ENCODE peak calls at places on chromosomes 7 and 10, in nine cellular contexts. One of them, this sample, is unnamed.
A peak's percentile ranks its signal among the peaks of the same experiment; 100 is the strongest.

GRCh38 chr10:12943425-12943824 is 58.1 kb downstream of the CCDC3 start:
- DNase-seq in sigmoid colon: no peak
- DNase-seq in AG10803: no peak
- DNase-seq in astrocyte: no peak
- DNase-seq in ovary: no peak
- DNase-seq in A549: no peak
- DNase-seq in tibial nerve: no peak
- DNase-seq in fibroblast of mammary gland: no peak
- DNase-seq in astrocyte of the spinal cord: no peak
- DNase-seq in this sample: peak; percentile 21

GRCh38 chr7:48637382-48637781 is 287.0 kb upstream of the CDC14C start:
- DNase-seq in sigmoid colon: no peak
- DNase-seq in AG10803: no peak
- DNase-seq in astrocyte: peak; percentile 31
- DNase-seq in ovary: no peak
- DNase-seq in A549: no peak
- DNase-seq in tibial nerve: no peak
- DNase-seq in fibroblast of mammary gland: peak; percentile 1
- DNase-seq in astrocyte of the spinal cord: peak; percentile 49
- DNase-seq in this sample: no peak

GRCh38 chr7:151664268-151664667 is 144.6 kb upstream of the RHEB start:
- DNase-seq in sigmoid colon: no peak
- DNase-seq in AG10803: no peak
- DNase-seq in astrocyte: no peak
- DNase-seq in ovary: no peak
- DNase-seq in A549: no peak
- DNase-seq in tibial nerve: no peak
- DNase-seq in fibroblast of mammary gland: no peak
- DNase-seq in astrocyte of the spinal cord: no peak
- DNase-seq in this sample: no peak

GRCh38 chr7:78443811-78444210 is 645.2 kb downstream of the PHTF2 start:
- DNase-seq in sigmoid colon: no peak
- DNase-seq in AG10803: no peak
- DNase-seq in astrocyte: no peak
- DNase-seq in ovary: no peak
- DNase-seq in A549: no peak
- DNase-seq in tibial nerve: no peak
- DNase-seq in fibroblast of mammary gland: no peak
- DNase-seq in astrocyte of the spinal cord: no peak
- DNase-seq in this sample: no peak

GRCh38 chr7:1025747-1026581 is 18.4 kb upstream of the GPR146 start:
- DNase-seq in sigmoid colon: no peak
- DNase-seq in AG10803: no peak
- DNase-seq in astrocyte: no peak
- DNase-seq in ovary: no peak
- DNase-seq in A549: no peak
- DNase-seq in tibial nerve: no peak
- DNase-seq in fibroblast of mammary gland: no peak
- DNase-seq in astrocyte of the spinal cord: no peak
- DNase-seq in this sample: no peak

GRCh38 chr10:129244757-129245156 is 222.3 kb upstream of the MGMT start:
- DNase-seq in sigmoid colon: no peak
- DNase-seq in AG10803: no peak
- DNase-seq in astrocyte: no peak
- DNase-seq in ovary: no peak
- DNase-seq in A549: no peak
- DNase-seq in tibial nerve: no peak
- DNase-seq in fibroblast of mammary gland: no peak
- DNase-seq in astrocyte of the spinal cord: no peak
- DNase-seq in this sample: no peak

GRCh38 chr7:124643196-124643850 is 122.3 kb downstream of the GPR37 start:
- DNase-seq in sigmoid colon: no peak
- DNase-seq in AG10803: no peak
- DNase-seq in astrocyte: no peak
- DNase-seq in ovary: no peak
- DNase-seq in A549: no peak
- DNase-seq in tibial nerve: no peak
- DNase-seq in fibroblast of mammary gland: no peak
- DNase-seq in astrocyte of the spinal cord: no peak
- DNase-seq in this sample: no peak

GRCh38 chr7:66306243-66306642 is 101.1 kb downstream of the TPST1 start:
- DNase-seq in sigmoid colon: no peak
- DNase-seq in AG10803: no peak
- DNase-seq in astrocyte: no peak
- DNase-seq in ovary: no peak
- DNase-seq in A549: no peak
- DNase-seq in tibial nerve: no peak
- DNase-seq in fibroblast of mammary gland: no peak
- DNase-seq in astrocyte of the spinal cord: no peak
- DNase-seq in this sample: no peak

GRCh38 chr7:131827421-131827820 is 271.0 kb upstream of the PODXL start:
- DNase-seq in sigmoid colon: no peak
- DNase-seq in AG10803: no peak
- DNase-seq in astrocyte: peak; percentile 30
- DNase-seq in ovary: no peak
- DNase-seq in A549: no peak
- DNase-seq in tibial nerve: no peak
- DNase-seq in fibroblast of mammary gland: no peak
- DNase-seq in astrocyte of the spinal cord: peak; percentile 2
- DNase-seq in this sample: no peak

GRCh38 chr7:31100445-31100844 is 48.3 kb downstream of the ADCYAP1R1 start:
- DNase-seq in sigmoid colon: no peak
- DNase-seq in AG10803: peak; percentile 10
- DNase-seq in astrocyte: peak; percentile 37
- DNase-seq in ovary: no peak
- DNase-seq in A549: no peak
- DNase-seq in tibial nerve: no peak
- DNase-seq in fibroblast of mammary gland: peak; percentile 71
- DNase-seq in astrocyte of the spinal cord: peak; percentile 30
- DNase-seq in this sample: peak; percentile 30

GRCh38 chr10:7818295-7819125 is at the start of gene TAF3:
- DNase-seq in sigmoid colon: peak; percentile 96
- DNase-seq in AG10803: peak; percentile 82
- DNase-seq in astrocyte: peak; percentile 66
- DNase-seq in ovary: peak; percentile 89
- DNase-seq in A549: peak; percentile 49
- DNase-seq in tibial nerve: peak; percentile 84
- DNase-seq in fibroblast of mammary gland: peak; percentile 80
- DNase-seq in astrocyte of the spinal cord: peak; percentile 86
- DNase-seq in this sample: peak; percentile 96

GRCh38 chr10:79376751-79377556 is 29.7 kb downstream of the PPIF start:
- DNase-seq in sigmoid colon: peak; percentile 51
- DNase-seq in AG10803: no peak
- DNase-seq in astrocyte: no peak
- DNase-seq in ovary: no peak
- DNase-seq in A549: no peak
- DNase-seq in tibial nerve: no peak
- DNase-seq in fibroblast of mammary gland: no peak
- DNase-seq in astrocyte of the spinal cord: no peak
- DNase-seq in this sample: peak; percentile 75

GRCh38 chr7:113582471-113582870 is 336.3 kb downstream of the PPP1R3A start:
- DNase-seq in sigmoid colon: no peak
- DNase-seq in AG10803: no peak
- DNase-seq in astrocyte: peak; percentile 54
- DNase-seq in ovary: no peak
- DNase-seq in A549: no peak
- DNase-seq in tibial nerve: no peak
- DNase-seq in fibroblast of mammary gland: peak; percentile 15
- DNase-seq in astrocyte of the spinal cord: peak; percentile 54
- DNase-seq in this sample: no peak

GRCh38 chr10:123649672-123650071 is 16.5 kb upstream of the GPR26 start:
- DNase-seq in sigmoid colon: no peak
- DNase-seq in AG10803: no peak
- DNase-seq in astrocyte: no peak
- DNase-seq in ovary: no peak
- DNase-seq in A549: no peak
- DNase-seq in tibial nerve: no peak
- DNase-seq in fibroblast of mammary gland: no peak
- DNase-seq in astrocyte of the spinal cord: no peak
- DNase-seq in this sample: peak; percentile 57

GRCh38 chr7:20647051-20647450 is 31.6 kb downstream of the ABCB5 start:
- DNase-seq in sigmoid colon: no peak
- DNase-seq in AG10803: no peak
- DNase-seq in astrocyte: peak; percentile 52
- DNase-seq in ovary: no peak
- DNase-seq in A549: no peak
- DNase-seq in tibial nerve: peak; percentile 8
- DNase-seq in fibroblast of mammary gland: peak; percentile 4
- DNase-seq in astrocyte of the spinal cord: peak; percentile 74
- DNase-seq in this sample: no peak

GRCh38 chr7:20653636-20654035 is 38.2 kb downstream of the ABCB5 start:
- DNase-seq in sigmoid colon: no peak
- DNase-seq in AG10803: no peak
- DNase-seq in astrocyte: no peak
- DNase-seq in ovary: no peak
- DNase-seq in A549: no peak
- DNase-seq in tibial nerve: no peak
- DNase-seq in fibroblast of mammary gland: no peak
- DNase-seq in astrocyte of the spinal cord: no peak
- DNase-seq in this sample: no peak

GRCh38 chr7:20650782-20651181 is 35.3 kb downstream of the ABCB5 start:
- DNase-seq in sigmoid colon: no peak
- DNase-seq in AG10803: no peak
- DNase-seq in astrocyte: no peak
- DNase-seq in ovary: no peak
- DNase-seq in A549: no peak
- DNase-seq in tibial nerve: no peak
- DNase-seq in fibroblast of mammary gland: no peak
- DNase-seq in astrocyte of the spinal cord: no peak
- DNase-seq in this sample: no peak

GRCh38 chr7:20647908-20648776 is 32.7 kb downstream of the ABCB5 start:
- DNase-seq in sigmoid colon: no peak
- DNase-seq in AG10803: peak; percentile 1
- DNase-seq in astrocyte: peak; percentile 8
- DNase-seq in ovary: no peak
- DNase-seq in A549: peak; percentile 44
- DNase-seq in tibial nerve: no peak
- DNase-seq in fibroblast of mammary gland: peak; percentile 14
- DNase-seq in astrocyte of the spinal cord: peak; percentile 44
- DNase-seq in this sample: no peak

DNA sequence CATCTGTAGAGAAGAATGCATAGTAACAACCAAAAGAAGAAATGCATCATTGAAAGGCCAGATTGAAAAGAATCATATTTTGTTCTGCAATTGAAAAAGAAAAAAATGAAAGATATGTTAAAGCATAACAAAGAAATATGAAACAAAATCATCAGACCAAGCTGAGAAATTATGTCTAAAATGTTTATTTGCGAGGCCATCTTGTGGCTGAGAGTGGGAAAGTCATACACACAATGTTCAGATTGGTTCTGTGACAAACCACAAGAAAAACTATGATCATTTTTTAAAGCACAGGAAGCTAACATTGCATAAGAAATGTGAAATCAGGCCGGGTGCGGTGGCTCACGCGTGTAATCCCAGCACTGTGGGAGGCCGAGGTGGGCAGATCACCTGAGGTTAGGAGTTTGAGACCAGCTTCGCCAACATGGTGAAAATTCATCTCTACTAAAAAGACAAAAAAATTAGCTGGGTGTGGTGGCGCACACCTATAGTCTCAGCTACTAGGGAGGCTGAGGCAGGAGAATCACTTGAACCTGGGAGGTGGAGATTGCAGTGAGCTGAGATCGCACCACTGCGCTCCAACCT is 36.6 kb downstream of the ABCB5 start:
- DNase-seq in sigmoid colon: no peak
- DNase-seq in AG10803: peak; percentile 24
- DNase-seq in astrocyte: peak; percentile 25
- DNase-seq in ovary: no peak
- DNase-seq in A549: peak; percentile 7
- DNase-seq in tibial nerve: peak; percentile 14
- DNase-seq in fibroblast of mammary gland: peak; percentile 25
- DNase-seq in astrocyte of the spinal cord: peak; percentile 22
- DNase-seq in this sample: no peak
- TF ChIP-seq CTCF in sigmoid colon: no peak
- TF ChIP-seq CTCF in AG10803: peak; percentile 58
- TF ChIP-seq CTCF in astrocyte: peak; percentile 55
- TF ChIP-seq CTCF in ovary: no peak
- TF ChIP-seq CTCF in A549: peak; percentile 36
- TF ChIP-seq CTCF in tibial nerve: peak; percentile 27
- TF ChIP-seq CTCF in fibroblast of mammary gland: peak; percentile 47
- TF ChIP-seq CTCF in astrocyte of the spinal cord: peak; percentile 60
- TF ChIP-seq CTCF in this sample: peak; percentile 60

DNA sequence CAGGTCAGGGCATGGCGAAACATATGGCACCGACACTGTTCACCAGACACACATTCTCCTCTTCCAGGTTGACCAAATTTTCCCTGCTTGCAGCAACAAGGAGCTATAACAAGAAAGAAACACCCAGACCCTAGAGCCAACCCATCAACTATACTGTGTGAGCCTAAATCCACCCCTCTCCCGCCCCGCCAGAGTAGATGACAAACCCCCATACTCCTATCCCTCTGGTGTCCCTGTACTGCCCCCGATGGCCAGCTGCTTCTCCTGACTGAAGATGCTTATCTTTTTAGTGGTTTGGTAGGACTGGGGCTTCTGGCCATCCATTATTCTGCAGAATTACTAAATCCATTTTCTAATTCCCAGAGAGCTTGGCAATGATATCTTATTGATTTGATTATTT is 70.1 kb upstream of the EEPD1 start:
- DNase-seq in sigmoid colon: no peak
- DNase-seq in AG10803: no peak
- DNase-seq in astrocyte: no peak
- DNase-seq in ovary: no peak
- DNase-seq in A549: no peak
- DNase-seq in tibial nerve: no peak
- DNase-seq in fibroblast of mammary gland: no peak
- DNase-seq in astrocyte of the spinal cord: no peak
- DNase-seq in this sample: no peak
- TF ChIP-seq CTCF in sigmoid colon: no peak
- TF ChIP-seq CTCF in AG10803: peak; percentile 17
- TF ChIP-seq CTCF in astrocyte: no peak
- TF ChIP-seq CTCF in ovary: no peak
- TF ChIP-seq CTCF in A549: no peak
- TF ChIP-seq CTCF in tibial nerve: no peak
- TF ChIP-seq CTCF in fibroblast of mammary gland: no peak
- TF ChIP-seq CTCF in astrocyte of the spinal cord: peak; percentile 22
- TF ChIP-seq CTCF in this sample: peak; percentile 12

GRCh38 chr10:37146443-37146842 is 21.0 kb downstream of the ANKRD30A start:
- DNase-seq in sigmoid colon: no peak
- DNase-seq in AG10803: no peak
- DNase-seq in astrocyte: no peak
- DNase-seq in ovary: no peak
- DNase-seq in A549: no peak
- DNase-seq in tibial nerve: no peak
- DNase-seq in fibroblast of mammary gland: no peak
- DNase-seq in astrocyte of the spinal cord: no peak
- DNase-seq in this sample: no peak
- TF ChIP-seq CTCF in sigmoid colon: no peak
- TF ChIP-seq CTCF in AG10803: no peak
- TF ChIP-seq CTCF in astrocyte: no peak
- TF ChIP-seq CTCF in ovary: no peak
- TF ChIP-seq CTCF in A549: no peak
- TF ChIP-seq CTCF in tibial nerve: no peak
- TF ChIP-seq CTCF in fibroblast of mammary gland: no peak
- TF ChIP-seq CTCF in astrocyte of the spinal cord: no peak
- TF ChIP-seq CTCF in this sample: no peak

GRCh38 chr7:158704524-158705233 is at the start of gene NCAPG2:
- DNase-seq in sigmoid colon: peak; percentile 99
- DNase-seq in AG10803: peak; percentile 98
- DNase-seq in astrocyte: peak; percentile 90
- DNase-seq in ovary: peak; percentile 98
- DNase-seq in A549: peak; percentile 95
- DNase-seq in tibial nerve: peak; percentile 95
- DNase-seq in fibroblast of mammary gland: peak; percentile 96
- DNase-seq in astrocyte of the spinal cord: peak; percentile 98
- DNase-seq in this sample: peak; percentile 100
- TF ChIP-seq CTCF in sigmoid colon: peak; percentile 37
- TF ChIP-seq CTCF in AG10803: no peak
- TF ChIP-seq CTCF in astrocyte: no peak
- TF ChIP-seq CTCF in ovary: peak; percentile 31
- TF ChIP-seq CTCF in A549: no peak
- TF ChIP-seq CTCF in tibial nerve: peak; percentile 46
- TF ChIP-seq CTCF in fibroblast of mammary gland: no peak
- TF ChIP-seq CTCF in astrocyte of the spinal cord: no peak
- TF ChIP-seq CTCF in this sample: peak; percentile 22

GRCh38 chr10:88318803-88319202 is 264.3 kb downstream of the RNLS start:
- DNase-seq in sigmoid colon: no peak
- DNase-seq in AG10803: no peak
- DNase-seq in astrocyte: no peak
- DNase-seq in ovary: no peak
- DNase-seq in A549: peak; percentile 6
- DNase-seq in tibial nerve: no peak
- DNase-seq in fibroblast of mammary gland: peak; percentile 6
- DNase-seq in astrocyte of the spinal cord: no peak
- DNase-seq in this sample: no peak
- TF ChIP-seq CTCF in sigmoid colon: no peak
- TF ChIP-seq CTCF in AG10803: peak; percentile 22
- TF ChIP-seq CTCF in astrocyte: no peak
- TF ChIP-seq CTCF in ovary: no peak
- TF ChIP-seq CTCF in A549: no peak
- TF ChIP-seq CTCF in tibial nerve: no peak
- TF ChIP-seq CTCF in fibroblast of mammary gland: peak; percentile 38
- TF ChIP-seq CTCF in astrocyte of the spinal cord: peak; percentile 22
- TF ChIP-seq CTCF in this sample: peak; percentile 31

This sample was measured in osteocyte.